ENCODE peak calls at places on chromosomes 5 and 9, in six cellular contexts. Q is ovary, J is fibroblast of the aortic adventitia, F is GM12864, W is adrenal gland, E is pancreas. S is an unnamed sample.

GRCh38 chr9:131475111-131475955 is 27.4 kb upstream of the POMT1 start:
- DNase-seq in J (no peak), W (no peak), Q (no peak), F (no peak), E (peak; percentile 70), S (no peak)

GRCh38 chr5:157476699-157477408 is 16.8 kb downstream of the NIPAL4 start:
- DNase-seq in W (peak; percentile 61), E (no peak), J (peak; percentile 76), Q (no peak), F (no peak), S (peak; percentile 82)

GRCh38 chr5:137359941-137360340 is 139.2 kb downstream of the SPOCK1 start:
- DNase-seq in F (no peak), J (no peak), W (no peak), E (no peak), Q (no peak), S (no peak)

GRCh38 chr5:111461261-111461671 is 51.1 kb downstream of the STARD4 start:
- DNase-seq in W (no peak), J (peak; percentile 38), F (no peak), Q (no peak), E (no peak), S (peak; percentile 66)

GRCh38 chr5:154741415-154741814 is 13.8 kb upstream of the LARP1 start:
- DNase-seq in F (no peak), W (no peak), J (no peak), Q (no peak), E (no peak), S (no peak)

GRCh38 chr5:78576376-78576775 is 72.2 kb downstream of the LHFPL2 start:
- DNase-seq in W (no peak), J (no peak), E (no peak), F (no peak), Q (no peak), S (no peak)

GRCh38 chr9:126128494-126129142 is 198.0 kb upstream of the MVB12B start:
- DNase-seq in Q (no peak), E (no peak), W (no peak), J (no peak), F (no peak), S (no peak)

GRCh38 chr5:158725223-158725825 is 374.4 kb downstream of the EBF1 start:
- DNase-seq in W (no peak), E (no peak), J (no peak), F (no peak), Q (no peak), S (no peak)

GRCh38 chr5:88860501-88860900 is 22.5 kb downstream of the MEF2C start:
- DNase-seq in J (peak; percentile 69), E (no peak), F (no peak), Q (no peak), W (no peak), S (peak; percentile 56)

GRCh38 chr5:90221947-90222346 is 187.6 kb downstream of the CETN3 start:
- DNase-seq in W (no peak), J (peak; percentile 6), E (no peak), Q (no peak), F (no peak), S (no peak)

GRCh38 chr5:144003636-144004035 is 166.8 kb downstream of the YIPF5 start:
- DNase-seq in W (no peak), F (no peak), E (no peak), J (no peak), Q (no peak), S (no peak)

GRCh38 chr5:98397081-98397480 is 376.4 kb upstream of the RGMB start:
- DNase-seq in F (no peak), Q (no peak), J (peak; percentile 66), E (no peak), W (no peak), S (peak; percentile 54)

GRCh38 chr5:115402822-115403577 is 106.5 kb upstream of the CCDC112 start:
- DNase-seq in Q (no peak), E (no peak), W (no peak), J (peak; percentile 82), F (no peak), S (peak; percentile 72)

GRCh38 chr5:63131618-63132285 is 553.1 kb downstream of the LRRC70 start:
- DNase-seq in J (peak; percentile 60), Q (no peak), E (no peak), W (no peak), F (no peak), S (peak; percentile 74)

GRCh38 chr9:86529496-86530275 is 175.5 kb upstream of the TUT7 start:
- DNase-seq in Q (no peak), F (no peak), E (no peak), J (no peak), W (no peak), S (no peak)

GRCh38 chr9:87620727-87621322 is 105.1 kb upstream of the CTSL start:
- DNase-seq in Q (no peak), F (no peak), J (no peak), E (no peak), W (no peak), S (no peak)

GRCh38 chr9:128394404-128395168 is 23.4 kb downstream of the URM1 start:
- DNase-seq in W (no peak), Q (no peak), E (no peak), F (no peak), J (no peak), S (no peak)

GRCh38 chr9:73179594-73179993 is 27.9 kb downstream of the ANXA1 start:
- DNase-seq in F (no peak), W (peak; percentile 48), E (no peak), Q (no peak), J (no peak), S (no peak)

GRCh38 chr5:74669824-74670223 is 15.2 kb upstream of the HEXB start:
- DNase-seq in W (no peak), E (no peak), F (no peak), J (no peak), Q (no peak), S (peak; percentile 47)

GRCh38 chr5:132761321-132762240 is 14.4 kb downstream of the CCNI2 start:
- DNase-seq in E (peak; percentile 51), F (no peak), W (no peak), J (no peak), Q (no peak), S (no peak)

GRCh38 chr5:123505633-123506032 is 6.3 kb upstream of the CSNK1G3 start:
- DNase-seq in F (no peak), W (no peak), J (no peak), E (no peak), Q (no peak), S (no peak)

GRCh38 chr9:137474271-137474670 is 15.1 kb upstream of the NSMF start:
- DNase-seq in F (no peak), J (no peak), W (no peak), Q (no peak), E (no peak), S (no peak)

GRCh38 chr5:174608631-174609097 is 115.7 kb upstream of the MSX2 start:
- DNase-seq in F (no peak), Q (no peak), W (peak; percentile 65), E (peak; percentile 83), J (no peak), S (peak; percentile 30)

GRCh38 chr5:96146675-96147074 is 185.0 kb upstream of the ELL2 start:
- DNase-seq in J (peak; percentile 73), F (peak; percentile 37), Q (no peak), E (no peak), W (peak; percentile 36), S (no peak)

GRCh38 chr5:17367256-17367845 is 130.7 kb upstream of the TAF11L2 start:
- DNase-seq in W (no peak), Q (no peak), J (no peak), F (no peak), E (no peak), S (no peak)

DNA sequence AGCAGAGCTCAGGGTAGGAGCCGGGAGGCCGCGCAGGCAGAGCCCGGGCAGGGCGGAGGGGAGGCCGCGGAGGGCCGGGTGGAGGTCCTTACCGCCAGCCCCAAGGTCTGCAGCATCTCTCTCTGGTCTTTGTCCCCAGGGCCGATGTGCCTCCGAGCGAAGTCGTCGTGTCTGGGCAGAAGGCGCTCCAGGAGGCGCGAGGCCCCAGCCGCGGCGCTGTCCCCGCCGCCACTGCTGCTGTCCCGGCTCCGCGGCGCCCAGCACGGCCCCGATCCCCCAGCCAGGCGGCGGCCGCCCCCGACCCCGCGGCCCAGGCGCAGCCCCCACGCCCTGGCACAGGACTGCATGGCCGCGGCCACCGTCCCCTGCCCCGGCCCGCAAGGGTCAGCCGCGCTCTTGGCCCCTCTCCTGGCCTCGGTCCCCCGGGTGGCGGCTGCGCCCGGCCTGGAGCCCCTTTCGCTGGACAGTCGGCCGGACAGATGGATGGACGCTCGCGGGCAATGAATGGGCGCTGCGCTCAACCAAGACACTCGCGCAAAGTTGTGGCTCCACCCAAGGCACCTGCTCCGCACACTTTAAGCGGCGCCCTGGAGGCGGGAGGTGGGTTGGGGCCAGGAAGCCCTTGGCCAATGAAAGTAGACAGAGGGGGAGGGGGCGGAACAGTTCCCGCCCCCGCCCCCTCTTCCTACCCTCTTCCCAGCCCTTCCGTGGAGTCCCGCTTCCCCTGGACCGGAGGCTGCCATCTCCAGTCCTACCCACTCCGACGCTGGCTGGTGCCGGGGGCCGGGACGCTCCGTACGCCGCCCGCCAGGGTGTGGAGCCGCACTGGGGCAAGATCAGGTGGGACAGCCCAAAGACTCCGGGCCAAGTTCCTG is at the start of gene GLDC:
- DNase-seq in F (peak; percentile 58), J (no peak), W (peak; percentile 20), E (peak; percentile 74), Q (peak; percentile 16), S (peak; percentile 9)
- H3K4me3 ChIP-seq in F (peak within 1 kb of the TSS; percentile 96), J (peak within 1 kb of the TSS; percentile 37), W (no peak within 1 kb of the TSS), E (peak within 1 kb of the TSS; percentile 10), Q (peak within 1 kb of the TSS; percentile 24), S (peak within 1 kb of the TSS; percentile 45)

GRCh38 chr9:37156781-37157356 is 36.5 kb downstream of the ZCCHC7 start:
- DNase-seq in Q (no peak), J (peak; percentile 25), F (no peak), E (no peak), W (no peak), S (peak; percentile 14)
- H3K4me3 ChIP-seq in Q (no peak overlapping the region), J (no peak overlapping the region), F (no peak overlapping the region), E (no peak overlapping the region), W (no peak overlapping the region), S (no peak overlapping the region)

DNA sequence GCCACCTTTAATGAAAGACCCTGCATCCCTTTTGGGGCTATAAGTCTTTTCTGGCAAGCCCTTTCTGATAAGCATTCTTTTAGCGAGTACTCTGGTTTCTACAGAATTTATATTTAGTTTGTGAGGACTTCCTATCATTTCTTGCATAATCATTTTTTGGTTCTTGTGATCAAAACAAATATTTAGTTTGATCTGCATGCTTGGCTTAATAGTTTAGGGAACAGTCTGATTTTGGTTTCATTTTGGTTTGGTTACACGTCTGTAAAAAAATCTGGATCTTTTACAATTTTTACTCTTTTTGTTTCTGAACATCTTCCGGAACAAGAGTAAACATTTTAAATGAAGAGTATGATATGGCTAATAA is 1074.4 kb downstream of the CDH9 start:
- DNase-seq in J (no peak), Q (no peak), F (no peak), E (no peak), W (no peak), S (no peak)
- H3K4me3 ChIP-seq in J (no peak overlapping the region), Q (no peak overlapping the region), F (no peak overlapping the region), E (no peak overlapping the region), W (no peak overlapping the region), S (no peak overlapping the region)

GRCh38 chr5:3122216-3122615 is 370.7 kb upstream of the IRX2 start:
- DNase-seq in J (no peak), F (no peak), E (no peak), W (no peak), Q (no peak), S (no peak)

GRCh38 chr5:3121813-3122212 is 370.3 kb upstream of the IRX2 start:
- DNase-seq in J (no peak), E (no peak), F (no peak), Q (no peak), W (no peak), S (no peak)

GRCh38 chr5:3122985-3123762 is 371.7 kb upstream of the IRX2 start:
- DNase-seq in J (no peak), F (no peak), Q (no peak), W (no peak), E (no peak), S (no peak)

GRCh38 chr5:3124410-3124809 is 372.9 kb upstream of the IRX2 start:
- DNase-seq in Q (no peak), F (no peak), E (no peak), W (no peak), J (no peak), S (no peak)

GRCh38 chr5:3123763-3124157 is 372.3 kb upstream of the IRX2 start:
- DNase-seq in W (no peak), Q (no peak), E (no peak), J (no peak), F (no peak), S (no peak)
- H3K4me3 ChIP-seq in W (no peak overlapping the region), Q (no peak overlapping the region), E (no peak overlapping the region), J (no peak overlapping the region), F (no peak overlapping the region), S (no peak overlapping the region)